ENCODE peak calls at places on chromosomes 4 and X, in five cellular contexts. One of them, this sample, is unnamed.

GRCh38 chr4:106032851-106033286 is 137.6 kb downstream of the NPNT start:
- DNase-seq in stimulated activated CD8-positive, alpha-beta memory T cell treated with anti-CD3 and anti-CD28 coated beads, Interleukin-12 subunit alpha, Interleukin-12 subunit beta, amount 100 ng/mL, for 1 hour: no peak
- DNase-seq in NCI-H524 treated with DMSO at 0.1 percent for 48 hours: no peak
- DNase-seq in progenitor cell of endocrine pancreas: no peak
- DNase-seq in NCI-H446: peak
- DNase-seq in this sample: no peak

GRCh38 chr4:19030048-19030447 is 1008.5 kb upstream of the LCORL start:
- DNase-seq in stimulated activated CD8-positive, alpha-beta memory T cell treated with anti-CD3 and anti-CD28 coated beads, Interleukin-12 subunit alpha, Interleukin-12 subunit beta, amount 100 ng/mL, for 1 hour: no peak
- DNase-seq in NCI-H524 treated with DMSO at 0.1 percent for 48 hours: no peak
- DNase-seq in progenitor cell of endocrine pancreas: no peak
- DNase-seq in NCI-H446: no peak
- DNase-seq in this sample: no peak

GRCh38 chr4:41072021-41072777 is 142.1 kb downstream of the APBB2 start:
- DNase-seq in stimulated activated CD8-positive, alpha-beta memory T cell treated with anti-CD3 and anti-CD28 coated beads, Interleukin-12 subunit alpha, Interleukin-12 subunit beta, amount 100 ng/mL, for 1 hour: no peak
- DNase-seq in NCI-H524 treated with DMSO at 0.1 percent for 48 hours: peak
- DNase-seq in progenitor cell of endocrine pancreas: no peak
- DNase-seq in NCI-H446: no peak
- DNase-seq in this sample: no peak

GRCh38 chrX:133413218-133413925 is 1.9 kb downstream of the GPC4 start:
- DNase-seq in stimulated activated CD8-positive, alpha-beta memory T cell treated with anti-CD3 and anti-CD28 coated beads, Interleukin-12 subunit alpha, Interleukin-12 subunit beta, amount 100 ng/mL, for 1 hour: no peak
- DNase-seq in NCI-H524 treated with DMSO at 0.1 percent for 48 hours: no peak
- DNase-seq in progenitor cell of endocrine pancreas: peak
- DNase-seq in NCI-H446: no peak
- DNase-seq in this sample: no peak

GRCh38 chr4:123121241-123121907 is 199.0 kb upstream of the NUDT6 start:
- DNase-seq in stimulated activated CD8-positive, alpha-beta memory T cell treated with anti-CD3 and anti-CD28 coated beads, Interleukin-12 subunit alpha, Interleukin-12 subunit beta, amount 100 ng/mL, for 1 hour: no peak
- DNase-seq in NCI-H524 treated with DMSO at 0.1 percent for 48 hours: no peak
- DNase-seq in progenitor cell of endocrine pancreas: no peak
- DNase-seq in NCI-H446: no peak
- DNase-seq in this sample: no peak

GRCh38 chr4:110106946-110107325 is 91.5 kb downstream of the ELOVL6 start:
- DNase-seq in stimulated activated CD8-positive, alpha-beta memory T cell treated with anti-CD3 and anti-CD28 coated beads, Interleukin-12 subunit alpha, Interleukin-12 subunit beta, amount 100 ng/mL, for 1 hour: no peak
- DNase-seq in NCI-H524 treated with DMSO at 0.1 percent for 48 hours: no peak
- DNase-seq in progenitor cell of endocrine pancreas: no peak
- DNase-seq in NCI-H446: no peak
- DNase-seq in this sample: no peak

GRCh38 chrX:69501433-69501832 is 2.7 kb upstream of the NALF2 start:
- DNase-seq in stimulated activated CD8-positive, alpha-beta memory T cell treated with anti-CD3 and anti-CD28 coated beads, Interleukin-12 subunit alpha, Interleukin-12 subunit beta, amount 100 ng/mL, for 1 hour: no peak
- DNase-seq in NCI-H524 treated with DMSO at 0.1 percent for 48 hours: no peak
- DNase-seq in progenitor cell of endocrine pancreas: peak
- DNase-seq in NCI-H446: peak
- DNase-seq in this sample: no peak

GRCh38 chr4:581181-581580 is 5.1 kb upstream of the TMEM271 start:
- DNase-seq in stimulated activated CD8-positive, alpha-beta memory T cell treated with anti-CD3 and anti-CD28 coated beads, Interleukin-12 subunit alpha, Interleukin-12 subunit beta, amount 100 ng/mL, for 1 hour: no peak
- DNase-seq in NCI-H524 treated with DMSO at 0.1 percent for 48 hours: no peak
- DNase-seq in progenitor cell of endocrine pancreas: no peak
- DNase-seq in NCI-H446: no peak
- DNase-seq in this sample: no peak

GRCh38 chr4:185559913-185560281 is 24.6 kb upstream of the PDLIM3 start:
- DNase-seq in stimulated activated CD8-positive, alpha-beta memory T cell treated with anti-CD3 and anti-CD28 coated beads, Interleukin-12 subunit alpha, Interleukin-12 subunit beta, amount 100 ng/mL, for 1 hour: no peak
- DNase-seq in NCI-H524 treated with DMSO at 0.1 percent for 48 hours: no peak
- DNase-seq in progenitor cell of endocrine pancreas: peak
- DNase-seq in NCI-H446: no peak
- DNase-seq in this sample: no peak

GRCh38 chr4:100548209-100548579 is 30.4 kb upstream of the EMCN start:
- DNase-seq in stimulated activated CD8-positive, alpha-beta memory T cell treated with anti-CD3 and anti-CD28 coated beads, Interleukin-12 subunit alpha, Interleukin-12 subunit beta, amount 100 ng/mL, for 1 hour: no peak
- DNase-seq in NCI-H524 treated with DMSO at 0.1 percent for 48 hours: no peak
- DNase-seq in progenitor cell of endocrine pancreas: no peak
- DNase-seq in NCI-H446: no peak
- DNase-seq in this sample: no peak

GRCh38 chr4:183960021-183960420 is 54.9 kb downstream of the STOX2 start:
- DNase-seq in stimulated activated CD8-positive, alpha-beta memory T cell treated with anti-CD3 and anti-CD28 coated beads, Interleukin-12 subunit alpha, Interleukin-12 subunit beta, amount 100 ng/mL, for 1 hour: no peak
- DNase-seq in NCI-H524 treated with DMSO at 0.1 percent for 48 hours: peak
- DNase-seq in progenitor cell of endocrine pancreas: peak
- DNase-seq in NCI-H446: peak
- DNase-seq in this sample: peak

GRCh38 chr4:41050840-41051775 is 163.2 kb downstream of the APBB2 start:
- DNase-seq in stimulated activated CD8-positive, alpha-beta memory T cell treated with anti-CD3 and anti-CD28 coated beads, Interleukin-12 subunit alpha, Interleukin-12 subunit beta, amount 100 ng/mL, for 1 hour: no peak
- DNase-seq in NCI-H524 treated with DMSO at 0.1 percent for 48 hours: no peak
- DNase-seq in progenitor cell of endocrine pancreas: no peak
- DNase-seq in NCI-H446: no peak
- DNase-seq in this sample: no peak

GRCh38 chrX:38618152-38618551 is 56.8 kb downstream of the TSPAN7 start:
- DNase-seq in stimulated activated CD8-positive, alpha-beta memory T cell treated with anti-CD3 and anti-CD28 coated beads, Interleukin-12 subunit alpha, Interleukin-12 subunit beta, amount 100 ng/mL, for 1 hour: no peak
- DNase-seq in NCI-H524 treated with DMSO at 0.1 percent for 48 hours: no peak
- DNase-seq in progenitor cell of endocrine pancreas: no peak
- DNase-seq in NCI-H446: no peak
- DNase-seq in this sample: no peak

GRCh38 chr4:98493305-98493704 is 165.1 kb downstream of the TSPAN5 start:
- DNase-seq in stimulated activated CD8-positive, alpha-beta memory T cell treated with anti-CD3 and anti-CD28 coated beads, Interleukin-12 subunit alpha, Interleukin-12 subunit beta, amount 100 ng/mL, for 1 hour: no peak
- DNase-seq in NCI-H524 treated with DMSO at 0.1 percent for 48 hours: no peak
- DNase-seq in progenitor cell of endocrine pancreas: no peak
- DNase-seq in NCI-H446: no peak
- DNase-seq in this sample: no peak

GRCh38 chr4:138910914-138911336 is 104.7 kb upstream of the NOCT start:
- DNase-seq in stimulated activated CD8-positive, alpha-beta memory T cell treated with anti-CD3 and anti-CD28 coated beads, Interleukin-12 subunit alpha, Interleukin-12 subunit beta, amount 100 ng/mL, for 1 hour: no peak
- DNase-seq in NCI-H524 treated with DMSO at 0.1 percent for 48 hours: no peak
- DNase-seq in progenitor cell of endocrine pancreas: peak
- DNase-seq in NCI-H446: no peak
- DNase-seq in this sample: peak

GRCh38 chr4:16641971-16642370 is 256.5 kb downstream of the LDB2 start:
- DNase-seq in stimulated activated CD8-positive, alpha-beta memory T cell treated with anti-CD3 and anti-CD28 coated beads, Interleukin-12 subunit alpha, Interleukin-12 subunit beta, amount 100 ng/mL, for 1 hour: no peak
- DNase-seq in NCI-H524 treated with DMSO at 0.1 percent for 48 hours: no peak
- DNase-seq in progenitor cell of endocrine pancreas: no peak
- DNase-seq in NCI-H446: no peak
- DNase-seq in this sample: no peak

GRCh38 chr4:140149851-140150635 is 3.9 kb downstream of the MAML3 start:
- DNase-seq in stimulated activated CD8-positive, alpha-beta memory T cell treated with anti-CD3 and anti-CD28 coated beads, Interleukin-12 subunit alpha, Interleukin-12 subunit beta, amount 100 ng/mL, for 1 hour: peak
- DNase-seq in NCI-H524 treated with DMSO at 0.1 percent for 48 hours: no peak
- DNase-seq in progenitor cell of endocrine pancreas: peak
- DNase-seq in NCI-H446: peak
- DNase-seq in this sample: peak

GRCh38 chr4:24842356-24842755 is 47.0 kb downstream of the SOD3 start:
- DNase-seq in stimulated activated CD8-positive, alpha-beta memory T cell treated with anti-CD3 and anti-CD28 coated beads, Interleukin-12 subunit alpha, Interleukin-12 subunit beta, amount 100 ng/mL, for 1 hour: no peak
- DNase-seq in NCI-H524 treated with DMSO at 0.1 percent for 48 hours: no peak
- DNase-seq in progenitor cell of endocrine pancreas: no peak
- DNase-seq in NCI-H446: no peak
- DNase-seq in this sample: no peak

GRCh38 chrX:41350976-41351569 is 17.1 kb downstream of the DDX3X start:
- DNase-seq in stimulated activated CD8-positive, alpha-beta memory T cell treated with anti-CD3 and anti-CD28 coated beads, Interleukin-12 subunit alpha, Interleukin-12 subunit beta, amount 100 ng/mL, for 1 hour: no peak
- DNase-seq in NCI-H524 treated with DMSO at 0.1 percent for 48 hours: no peak
- DNase-seq in progenitor cell of endocrine pancreas: no peak
- DNase-seq in NCI-H446: no peak
- DNase-seq in this sample: no peak

GRCh38 chrX:63657821-63658220 is 127.2 kb downstream of the ARHGEF9 start:
- DNase-seq in stimulated activated CD8-positive, alpha-beta memory T cell treated with anti-CD3 and anti-CD28 coated beads, Interleukin-12 subunit alpha, Interleukin-12 subunit beta, amount 100 ng/mL, for 1 hour: no peak
- DNase-seq in NCI-H524 treated with DMSO at 0.1 percent for 48 hours: no peak
- DNase-seq in progenitor cell of endocrine pancreas: no peak
- DNase-seq in NCI-H446: no peak
- DNase-seq in this sample: peak

GRCh38 chrX:48960291-48960690 is 2.9 kb upstream of the OTUD5 start:
- DNase-seq in stimulated activated CD8-positive, alpha-beta memory T cell treated with anti-CD3 and anti-CD28 coated beads, Interleukin-12 subunit alpha, Interleukin-12 subunit beta, amount 100 ng/mL, for 1 hour: no peak
- DNase-seq in NCI-H524 treated with DMSO at 0.1 percent for 48 hours: no peak
- DNase-seq in progenitor cell of endocrine pancreas: no peak
- DNase-seq in NCI-H446: no peak
- DNase-seq in this sample: no peak

GRCh38 chr4:154822775-154823174 is 41.7 kb downstream of the RBM46 start:
- DNase-seq in stimulated activated CD8-positive, alpha-beta memory T cell treated with anti-CD3 and anti-CD28 coated beads, Interleukin-12 subunit alpha, Interleukin-12 subunit beta, amount 100 ng/mL, for 1 hour: no peak
- DNase-seq in NCI-H524 treated with DMSO at 0.1 percent for 48 hours: no peak
- DNase-seq in progenitor cell of endocrine pancreas: no peak
- DNase-seq in NCI-H446: no peak
- DNase-seq in this sample: no peak

GRCh38 chr4:98314791-98315565 is 53.8 kb downstream of the RAP1GDS1 start:
- DNase-seq in stimulated activated CD8-positive, alpha-beta memory T cell treated with anti-CD3 and anti-CD28 coated beads, Interleukin-12 subunit alpha, Interleukin-12 subunit beta, amount 100 ng/mL, for 1 hour: no peak
- DNase-seq in NCI-H524 treated with DMSO at 0.1 percent for 48 hours: no peak
- DNase-seq in progenitor cell of endocrine pancreas: no peak
- DNase-seq in NCI-H446: no peak
- DNase-seq in this sample: no peak

GRCh38 chr4:107094332-107094731 is 58.2 kb upstream of the DKK2 start:
- DNase-seq in stimulated activated CD8-positive, alpha-beta memory T cell treated with anti-CD3 and anti-CD28 coated beads, Interleukin-12 subunit alpha, Interleukin-12 subunit beta, amount 100 ng/mL, for 1 hour: no peak
- DNase-seq in NCI-H524 treated with DMSO at 0.1 percent for 48 hours: no peak
- DNase-seq in progenitor cell of endocrine pancreas: no peak
- DNase-seq in NCI-H446: peak
- DNase-seq in this sample: no peak

GRCh38 chrX:41720125-41720780 is 3.7 kb upstream of the GPR82 start:
- DNase-seq in stimulated activated CD8-positive, alpha-beta memory T cell treated with anti-CD3 and anti-CD28 coated beads, Interleukin-12 subunit alpha, Interleukin-12 subunit beta, amount 100 ng/mL, for 1 hour: peak
- DNase-seq in NCI-H524 treated with DMSO at 0.1 percent for 48 hours: no peak
- DNase-seq in progenitor cell of endocrine pancreas: no peak
- DNase-seq in NCI-H446: no peak
- DNase-seq in this sample: no peak

GRCh38 chr4:99090511-99090910 is 1.9 kb upstream of the ADH5 start:
- DNase-seq in stimulated activated CD8-positive, alpha-beta memory T cell treated with anti-CD3 and anti-CD28 coated beads, Interleukin-12 subunit alpha, Interleukin-12 subunit beta, amount 100 ng/mL, for 1 hour: no peak
- DNase-seq in NCI-H524 treated with DMSO at 0.1 percent for 48 hours: no peak
- DNase-seq in progenitor cell of endocrine pancreas: no peak
- DNase-seq in NCI-H446: no peak
- DNase-seq in this sample: no peak

GRCh38 chr4:107951551-107951950 is 20.2 kb downstream of the CYP2U1 start:
- DNase-seq in stimulated activated CD8-positive, alpha-beta memory T cell treated with anti-CD3 and anti-CD28 coated beads, Interleukin-12 subunit alpha, Interleukin-12 subunit beta, amount 100 ng/mL, for 1 hour: no peak
- DNase-seq in NCI-H524 treated with DMSO at 0.1 percent for 48 hours: no peak
- DNase-seq in progenitor cell of endocrine pancreas: no peak
- DNase-seq in NCI-H446: no peak
- DNase-seq in this sample: no peak

GRCh38 chr4:149158852-149159251 is 656.8 kb downstream of the IQCM start:
- DNase-seq in stimulated activated CD8-positive, alpha-beta memory T cell treated with anti-CD3 and anti-CD28 coated beads, Interleukin-12 subunit alpha, Interleukin-12 subunit beta, amount 100 ng/mL, for 1 hour: no peak
- DNase-seq in NCI-H524 treated with DMSO at 0.1 percent for 48 hours: no peak
- DNase-seq in progenitor cell of endocrine pancreas: no peak
- DNase-seq in NCI-H446: no peak
- DNase-seq in this sample: no peak

GRCh38 chrX:11367609-11368430 is 74.6 kb downstream of the AMELX start:
- DNase-seq in stimulated activated CD8-positive, alpha-beta memory T cell treated with anti-CD3 and anti-CD28 coated beads, Interleukin-12 subunit alpha, Interleukin-12 subunit beta, amount 100 ng/mL, for 1 hour: no peak
- DNase-seq in NCI-H524 treated with DMSO at 0.1 percent for 48 hours: no peak
- DNase-seq in progenitor cell of endocrine pancreas: no peak
- DNase-seq in NCI-H446: no peak
- DNase-seq in this sample: no peak

GRCh38 chr4:18980516-18981233 is 959.1 kb upstream of the LCORL start:
- DNase-seq in stimulated activated CD8-positive, alpha-beta memory T cell treated with anti-CD3 and anti-CD28 coated beads, Interleukin-12 subunit alpha, Interleukin-12 subunit beta, amount 100 ng/mL, for 1 hour: no peak
- DNase-seq in NCI-H524 treated with DMSO at 0.1 percent for 48 hours: no peak
- DNase-seq in progenitor cell of endocrine pancreas: no peak
- DNase-seq in NCI-H446: no peak
- DNase-seq in this sample: no peak

GRCh38 chrX:68307767-68308166 is 125.5 kb downstream of the OPHN1 start:
- DNase-seq in stimulated activated CD8-positive, alpha-beta memory T cell treated with anti-CD3 and anti-CD28 coated beads, Interleukin-12 subunit alpha, Interleukin-12 subunit beta, amount 100 ng/mL, for 1 hour: no peak
- DNase-seq in NCI-H524 treated with DMSO at 0.1 percent for 48 hours: no peak
- DNase-seq in progenitor cell of endocrine pancreas: no peak
- DNase-seq in NCI-H446: no peak
- DNase-seq in this sample: peak

GRCh38 chr4:7224001-7224400 is 31.7 kb downstream of the SORCS2 start:
- DNase-seq in stimulated activated CD8-positive, alpha-beta memory T cell treated with anti-CD3 and anti-CD28 coated beads, Interleukin-12 subunit alpha, Interleukin-12 subunit beta, amount 100 ng/mL, for 1 hour: no peak
- DNase-seq in NCI-H524 treated with DMSO at 0.1 percent for 48 hours: peak
- DNase-seq in progenitor cell of endocrine pancreas: no peak
- DNase-seq in NCI-H446: no peak
- DNase-seq in this sample: no peak

GRCh38 chr4:3302164-3302785 is 9.5 kb downstream of the RGS12 start:
- DNase-seq in stimulated activated CD8-positive, alpha-beta memory T cell treated with anti-CD3 and anti-CD28 coated beads, Interleukin-12 subunit alpha, Interleukin-12 subunit beta, amount 100 ng/mL, for 1 hour: peak
- DNase-seq in NCI-H524 treated with DMSO at 0.1 percent for 48 hours: no peak
- DNase-seq in progenitor cell of endocrine pancreas: no peak
- DNase-seq in NCI-H446: no peak
- DNase-seq in this sample: no peak

GRCh38 chrX:133968109-133968508 is 17.3 kb downstream of the GPC3 start:
- DNase-seq in stimulated activated CD8-positive, alpha-beta memory T cell treated with anti-CD3 and anti-CD28 coated beads, Interleukin-12 subunit alpha, Interleukin-12 subunit beta, amount 100 ng/mL, for 1 hour: no peak
- DNase-seq in NCI-H524 treated with DMSO at 0.1 percent for 48 hours: no peak
- DNase-seq in progenitor cell of endocrine pancreas: no peak
- DNase-seq in NCI-H446: no peak
- DNase-seq in this sample: no peak

GRCh38 chrX:11758400-11759171 is 549 bp downstream of the MSL3 start:
- DNase-seq in stimulated activated CD8-positive, alpha-beta memory T cell treated with anti-CD3 and anti-CD28 coated beads, Interleukin-12 subunit alpha, Interleukin-12 subunit beta, amount 100 ng/mL, for 1 hour: peak
- DNase-seq in NCI-H524 treated with DMSO at 0.1 percent for 48 hours: peak
- DNase-seq in progenitor cell of endocrine pancreas: peak
- DNase-seq in NCI-H446: peak
- DNase-seq in this sample: peak

GRCh38 chr4:146585761-146586333 is 52.8 kb upstream of the POU4F2 start:
- DNase-seq in stimulated activated CD8-positive, alpha-beta memory T cell treated with anti-CD3 and anti-CD28 coated beads, Interleukin-12 subunit alpha, Interleukin-12 subunit beta, amount 100 ng/mL, for 1 hour: no peak
- DNase-seq in NCI-H524 treated with DMSO at 0.1 percent for 48 hours: no peak
- DNase-seq in progenitor cell of endocrine pancreas: no peak
- DNase-seq in NCI-H446: no peak
- DNase-seq in this sample: no peak

GRCh38 chrX:17655232-17656034 is 81.9 kb upstream of the SCML1 start:
- DNase-seq in stimulated activated CD8-positive, alpha-beta memory T cell treated with anti-CD3 and anti-CD28 coated beads, Interleukin-12 subunit alpha, Interleukin-12 subunit beta, amount 100 ng/mL, for 1 hour: no peak
- DNase-seq in NCI-H524 treated with DMSO at 0.1 percent for 48 hours: no peak
- DNase-seq in progenitor cell of endocrine pancreas: no peak
- DNase-seq in NCI-H446: no peak
- DNase-seq in this sample: no peak